ENCODE peak calls at places on chromosomes 16 and 17, in four cellular contexts. One of them, this sample, is unnamed.

GRCh38 chr17:75289832-75290337 is 652 bp upstream of the SLC25A19 start:
- DNase-seq in cardiac muscle cell: peak; percentile 7
- DNase-seq in iPS DF 6.9: no peak
- DNase-seq in nephron progenitor cell: no peak
- DNase-seq in this sample: no peak

GRCh38 chr17:28726912-28727726 is 1.1 kb upstream of the TLCD1 start:
- DNase-seq in cardiac muscle cell: peak; percentile 97
- DNase-seq in iPS DF 6.9: no peak
- DNase-seq in nephron progenitor cell: peak; percentile 97
- DNase-seq in this sample: peak; percentile 92

GRCh38 chr17:6191405-6192095 is 121.4 kb downstream of the WSCD1 start:
- DNase-seq in cardiac muscle cell: no peak
- DNase-seq in iPS DF 6.9: no peak
- DNase-seq in nephron progenitor cell: no peak
- DNase-seq in this sample: no peak

GRCh38 chr17:49985310-49985990 is 9.6 kb downstream of the DLX3 start:
- DNase-seq in cardiac muscle cell: no peak
- DNase-seq in iPS DF 6.9: no peak
- DNase-seq in nephron progenitor cell: no peak
- DNase-seq in this sample: no peak

GRCh38 chr16:68086336-68086821 is 1.2 kb downstream of the NFATC3 start:
- DNase-seq in cardiac muscle cell: peak; percentile 53
- DNase-seq in iPS DF 6.9: no peak
- DNase-seq in nephron progenitor cell: no peak
- DNase-seq in this sample: peak; percentile 43

GRCh38 chr16:265711-266110 is 10.0 kb downstream of the RGS11 start:
- DNase-seq in cardiac muscle cell: no peak
- DNase-seq in iPS DF 6.9: no peak
- DNase-seq in nephron progenitor cell: no peak
- DNase-seq in this sample: no peak

GRCh38 chr17:79595471-79595870 is 15.4 kb downstream of the RBFOX3 start:
- DNase-seq in cardiac muscle cell: no peak
- DNase-seq in iPS DF 6.9: no peak
- DNase-seq in nephron progenitor cell: no peak
- DNase-seq in this sample: no peak

GRCh38 chr17:15157051-15157450 is 108.1 kb downstream of the PMP22 start:
- DNase-seq in cardiac muscle cell: no peak
- DNase-seq in iPS DF 6.9: no peak
- DNase-seq in nephron progenitor cell: no peak
- DNase-seq in this sample: no peak

GRCh38 chr17:16444258-16444886 is 29.0 kb downstream of the TRPV2 start:
- DNase-seq in cardiac muscle cell: no peak
- DNase-seq in iPS DF 6.9: no peak
- DNase-seq in nephron progenitor cell: no peak
- DNase-seq in this sample: no peak

GRCh38 chr16:17367932-17368331 is 102.8 kb downstream of the XYLT1 start:
- DNase-seq in cardiac muscle cell: peak; percentile 36
- DNase-seq in iPS DF 6.9: peak; percentile 70
- DNase-seq in nephron progenitor cell: peak; percentile 33
- DNase-seq in this sample: no peak

GRCh38 chr16:84907575-84907974 is 87.8 kb downstream of the CRISPLD2 start:
- DNase-seq in cardiac muscle cell: no peak
- DNase-seq in iPS DF 6.9: no peak
- DNase-seq in nephron progenitor cell: no peak
- DNase-seq in this sample: no peak

GRCh38 chr16:49395021-49395420 is 21.4 kb downstream of the C16orf78 start:
- DNase-seq in cardiac muscle cell: no peak
- DNase-seq in iPS DF 6.9: no peak
- DNase-seq in nephron progenitor cell: no peak
- DNase-seq in this sample: no peak

GRCh38 chr17:5485270-5486205 is at the start of gene DERL2:
- DNase-seq in cardiac muscle cell: no peak
- DNase-seq in iPS DF 6.9: no peak
- DNase-seq in nephron progenitor cell: no peak
- DNase-seq in this sample: no peak

GRCh38 chr17:81432873-81433451 is 37.7 kb downstream of the BAHCC1 start:
- DNase-seq in cardiac muscle cell: no peak
- DNase-seq in iPS DF 6.9: no peak
- DNase-seq in nephron progenitor cell: no peak
- DNase-seq in this sample: no peak

GRCh38 chr16:1378087-1378803 is 26.5 kb downstream of the GNPTG start:
- DNase-seq in cardiac muscle cell: no peak
- DNase-seq in iPS DF 6.9: no peak
- DNase-seq in nephron progenitor cell: no peak
- DNase-seq in this sample: peak; percentile 41

GRCh38 chr17:56891751-56892150 is 22.1 kb downstream of the TRIM25 start:
- DNase-seq in cardiac muscle cell: no peak
- DNase-seq in iPS DF 6.9: no peak
- DNase-seq in nephron progenitor cell: peak; percentile 20
- DNase-seq in this sample: no peak

GRCh38 chr17:29145289-29146058 is 34.7 kb downstream of the MYO18A start:
- DNase-seq in cardiac muscle cell: peak; percentile 82
- DNase-seq in iPS DF 6.9: no peak
- DNase-seq in nephron progenitor cell: peak; percentile 54
- DNase-seq in this sample: peak; percentile 67

GRCh38 chr17:17833664-17834357 is 3.0 kb downstream of the SREBF1 start:
- DNase-seq in cardiac muscle cell: no peak
- DNase-seq in iPS DF 6.9: no peak
- DNase-seq in nephron progenitor cell: no peak
- DNase-seq in this sample: no peak

GRCh38 chr17:80244871-80245509 is 15.7 kb upstream of the RNF213 start:
- DNase-seq in cardiac muscle cell: no peak
- DNase-seq in iPS DF 6.9: no peak
- DNase-seq in nephron progenitor cell: no peak
- DNase-seq in this sample: no peak

GRCh38 chr17:62085511-62086408 is 20.7 kb upstream of the MED13 start:
- DNase-seq in cardiac muscle cell: no peak
- DNase-seq in iPS DF 6.9: no peak
- DNase-seq in nephron progenitor cell: no peak
- DNase-seq in this sample: no peak

GRCh38 chr17:19354123-19354522 is 8.4 kb downstream of the B9D1 start:
- DNase-seq in cardiac muscle cell: no peak
- DNase-seq in iPS DF 6.9: no peak
- DNase-seq in nephron progenitor cell: no peak
- DNase-seq in this sample: no peak

GRCh38 chr17:57121308-57122042 is 36.4 kb downstream of the AKAP1 start:
- DNase-seq in cardiac muscle cell: peak; percentile 65
- DNase-seq in iPS DF 6.9: no peak
- DNase-seq in nephron progenitor cell: peak; percentile 66
- DNase-seq in this sample: no peak

GRCh38 chr16:54821731-54822130 is 108.9 kb upstream of the IRX5 start:
- DNase-seq in cardiac muscle cell: no peak
- DNase-seq in iPS DF 6.9: no peak
- DNase-seq in nephron progenitor cell: no peak
- DNase-seq in this sample: no peak

GRCh38 chr16:57355898-57356414 is 2.6 kb upstream of the CCL22 start:
- DNase-seq in cardiac muscle cell: no peak
- DNase-seq in iPS DF 6.9: no peak
- DNase-seq in nephron progenitor cell: no peak
- DNase-seq in this sample: no peak

GRCh38 chr17:44760474-44761308 is 1.9 kb downstream of the ADAM11 start:
- DNase-seq in cardiac muscle cell: no peak
- DNase-seq in iPS DF 6.9: no peak
- DNase-seq in nephron progenitor cell: no peak
- DNase-seq in this sample: no peak

GRCh38 chr17:66177048-66177447 is 14.9 kb downstream of the CEP112 start:
- DNase-seq in cardiac muscle cell: no peak
- DNase-seq in iPS DF 6.9: no peak
- DNase-seq in nephron progenitor cell: no peak
- DNase-seq in this sample: no peak

GRCh38 chr17:6509295-6509771 is 47.0 kb downstream of the PITPNM3 start:
- DNase-seq in cardiac muscle cell: no peak
- DNase-seq in iPS DF 6.9: no peak
- DNase-seq in nephron progenitor cell: no peak
- DNase-seq in this sample: no peak

GRCh38 chr17:52505601-52506000 is 347.1 kb upstream of the CA10 start:
- DNase-seq in cardiac muscle cell: no peak
- DNase-seq in iPS DF 6.9: no peak
- DNase-seq in nephron progenitor cell: no peak
- DNase-seq in this sample: no peak

GRCh38 chr17:33106525-33107162 is 115.0 kb downstream of the SPACA3 start:
- DNase-seq in cardiac muscle cell: no peak
- DNase-seq in iPS DF 6.9: no peak
- DNase-seq in nephron progenitor cell: no peak
- DNase-seq in this sample: no peak

This sample was measured in HuH-7.5.